ENCODE peak calls at places on chromosomes 2 and 18, in four cellular contexts. One of them, this sample, is unnamed.

GRCh38 chr18:615773-616172 is 19.0 kb downstream of the CLUL1 start:
- DNase-seq in mammary epithelial cell: no peak
- DNase-seq in fibroblast of lung: peak; percentile 10
- DNase-seq in hepatocyte: no peak
- DNase-seq in this sample: no peak

GRCh38 chr2:237441605-237442004 is 27.6 kb upstream of the COL6A3 start:
- DNase-seq in mammary epithelial cell: no peak
- DNase-seq in fibroblast of lung: peak; percentile 88
- DNase-seq in hepatocyte: peak; percentile 21
- DNase-seq in this sample: peak; percentile 89

GRCh38 chr2:203427061-203427460 is 98.9 kb downstream of the ABI2 start:
- DNase-seq in mammary epithelial cell: no peak
- DNase-seq in fibroblast of lung: peak; percentile 50
- DNase-seq in hepatocyte: no peak
- DNase-seq in this sample: peak; percentile 49

GRCh38 chr2:9330639-9331270 is 92.6 kb downstream of the ITGB1BP1 start:
- DNase-seq in mammary epithelial cell: no peak
- DNase-seq in fibroblast of lung: no peak
- DNase-seq in hepatocyte: no peak
- DNase-seq in this sample: no peak

GRCh38 chr2:1246239-1246638 is 167.0 kb upstream of the TPO start:
- DNase-seq in mammary epithelial cell: no peak
- DNase-seq in fibroblast of lung: no peak
- DNase-seq in hepatocyte: no peak
- DNase-seq in this sample: no peak

GRCh38 chr2:231810905-231811304 is 24.7 kb downstream of the COPS7B start:
- DNase-seq in mammary epithelial cell: peak; percentile 55
- DNase-seq in fibroblast of lung: peak; percentile 74
- DNase-seq in hepatocyte: peak; percentile 15
- DNase-seq in this sample: peak; percentile 89

GRCh38 chr2:84971799-84972790 is 1.1 kb downstream of the KCMF1 start:
- DNase-seq in mammary epithelial cell: no peak
- DNase-seq in fibroblast of lung: peak; percentile 51
- DNase-seq in hepatocyte: peak; percentile 64
- DNase-seq in this sample: peak; percentile 42

GRCh38 chr18:38470421-38470820 is 904.8 kb upstream of the CELF4 start:
- DNase-seq in mammary epithelial cell: no peak
- DNase-seq in fibroblast of lung: no peak
- DNase-seq in hepatocyte: no peak
- DNase-seq in this sample: no peak

GRCh38 chr2:17122887-17123501 is 395.2 kb downstream of the RAD51AP2 start:
- DNase-seq in mammary epithelial cell: no peak
- DNase-seq in fibroblast of lung: no peak
- DNase-seq in hepatocyte: no peak
- DNase-seq in this sample: no peak

GRCh38 chr18:41128545-41128944 is 826.5 kb upstream of the PIK3C3 start:
- DNase-seq in mammary epithelial cell: peak; percentile 59
- DNase-seq in fibroblast of lung: peak; percentile 67
- DNase-seq in hepatocyte: no peak
- DNase-seq in this sample: peak; percentile 68

GRCh38 chr2:232117413-232117812 is 155.9 kb downstream of the DIS3L2 start:
- DNase-seq in mammary epithelial cell: no peak
- DNase-seq in fibroblast of lung: no peak
- DNase-seq in hepatocyte: no peak
- DNase-seq in this sample: no peak

GRCh38 chr18:39835303-39836030 is 2119.6 kb upstream of the PIK3C3 start:
- DNase-seq in mammary epithelial cell: peak; percentile 29
- DNase-seq in fibroblast of lung: peak; percentile 31
- DNase-seq in hepatocyte: no peak
- DNase-seq in this sample: peak; percentile 2

GRCh38 chr2:68766378-68766845 is 31.8 kb downstream of the ARHGAP25 start:
- DNase-seq in mammary epithelial cell: peak; percentile 65
- DNase-seq in fibroblast of lung: peak; percentile 71
- DNase-seq in hepatocyte: peak; percentile 66
- DNase-seq in this sample: peak; percentile 73

GRCh38 chr2:36456227-36456788 is 100.7 kb downstream of the CRIM1 start:
- DNase-seq in mammary epithelial cell: peak; percentile 63
- DNase-seq in fibroblast of lung: peak; percentile 75
- DNase-seq in hepatocyte: peak; percentile 23
- DNase-seq in this sample: peak; percentile 81

GRCh38 chr2:237866119-237866621 is 6.7 kb downstream of the RAMP1 start:
- DNase-seq in mammary epithelial cell: no peak
- DNase-seq in fibroblast of lung: peak; percentile 88
- DNase-seq in hepatocyte: peak; percentile 40
- DNase-seq in this sample: peak; percentile 78

GRCh38 chr2:8656160-8656641 is 25.7 kb upstream of the ID2 start:
- DNase-seq in mammary epithelial cell: no peak
- DNase-seq in fibroblast of lung: peak; percentile 74
- DNase-seq in hepatocyte: peak; percentile 50
- DNase-seq in this sample: peak; percentile 80

GRCh38 chr2:204277226-204277625 is 268.0 kb upstream of the PARD3B start:
- DNase-seq in mammary epithelial cell: no peak
- DNase-seq in fibroblast of lung: no peak
- DNase-seq in hepatocyte: no peak
- DNase-seq in this sample: no peak

GRCh38 chr2:88159955-88160415 is 10.2 kb upstream of the THNSL2 start:
- DNase-seq in mammary epithelial cell: peak; percentile 49
- DNase-seq in fibroblast of lung: peak; percentile 45
- DNase-seq in hepatocyte: peak; percentile 87
- DNase-seq in this sample: peak; percentile 67

GRCh38 chr18:45677408-45677807 is 46.6 kb upstream of the SLC14A1 start:
- DNase-seq in mammary epithelial cell: no peak
- DNase-seq in fibroblast of lung: no peak
- DNase-seq in hepatocyte: no peak
- DNase-seq in this sample: no peak

GRCh38 chr2:156339866-156340265 is 7.3 kb upstream of the NR4A2 start:
- DNase-seq in mammary epithelial cell: no peak
- DNase-seq in fibroblast of lung: no peak
- DNase-seq in hepatocyte: no peak
- DNase-seq in this sample: no peak

GRCh38 chr18:4734021-4734420 is 278.9 kb upstream of the DLGAP1 start:
- DNase-seq in mammary epithelial cell: no peak
- DNase-seq in fibroblast of lung: no peak
- DNase-seq in hepatocyte: no peak
- DNase-seq in this sample: no peak

GRCh38 chr2:8680931-8681760 is 710 bp upstream of the ID2 start:
- DNase-seq in mammary epithelial cell: peak; percentile 43
- DNase-seq in fibroblast of lung: peak; percentile 86
- DNase-seq in hepatocyte: peak; percentile 92
- DNase-seq in this sample: peak; percentile 92

GRCh38 chr2:166127217-166128155 is at the start of gene SCN1A:
- DNase-seq in mammary epithelial cell: peak; percentile 9
- DNase-seq in fibroblast of lung: peak; percentile 38
- DNase-seq in hepatocyte: peak; percentile 60
- DNase-seq in this sample: peak; percentile 56

GRCh38 chr2:42044939-42045338 is 2.9 kb upstream of the PKDCC start:
- DNase-seq in mammary epithelial cell: no peak
- DNase-seq in fibroblast of lung: no peak
- DNase-seq in hepatocyte: no peak
- DNase-seq in this sample: no peak

GRCh38 chr2:26710743-26711456 is 18.4 kb downstream of the KCNK3 start:
- DNase-seq in mammary epithelial cell: no peak
- DNase-seq in fibroblast of lung: no peak
- DNase-seq in hepatocyte: no peak
- DNase-seq in this sample: no peak

GRCh38 chr2:55010149-55010591 is 40.1 kb downstream of the RTN4 start:
- DNase-seq in mammary epithelial cell: peak; percentile 85
- DNase-seq in fibroblast of lung: peak; percentile 46
- DNase-seq in hepatocyte: peak; percentile 76
- DNase-seq in this sample: peak; percentile 34

GRCh38 chr2:120679526-120679925 is 56.1 kb upstream of the GLI2 start:
- DNase-seq in mammary epithelial cell: no peak
- DNase-seq in fibroblast of lung: no peak
- DNase-seq in hepatocyte: no peak
- DNase-seq in this sample: no peak

GRCh38 chr18:36769172-36769571 is 59.6 kb downstream of the TPGS2 start:
- DNase-seq in mammary epithelial cell: no peak
- DNase-seq in fibroblast of lung: peak; percentile 59
- DNase-seq in hepatocyte: no peak
- DNase-seq in this sample: peak; percentile 59

GRCh38 chr2:174697267-174697666 is 67.0 kb downstream of the CHRNA1 start:
- DNase-seq in mammary epithelial cell: peak; percentile 40
- DNase-seq in fibroblast of lung: peak; percentile 50
- DNase-seq in hepatocyte: peak; percentile 76
- DNase-seq in this sample: peak; percentile 57

GRCh38 chr2:127626175-127626574 is 19.8 kb upstream of the GPR17 start:
- DNase-seq in mammary epithelial cell: no peak
- DNase-seq in fibroblast of lung: no peak
- DNase-seq in hepatocyte: no peak
- DNase-seq in this sample: no peak

DNA sequence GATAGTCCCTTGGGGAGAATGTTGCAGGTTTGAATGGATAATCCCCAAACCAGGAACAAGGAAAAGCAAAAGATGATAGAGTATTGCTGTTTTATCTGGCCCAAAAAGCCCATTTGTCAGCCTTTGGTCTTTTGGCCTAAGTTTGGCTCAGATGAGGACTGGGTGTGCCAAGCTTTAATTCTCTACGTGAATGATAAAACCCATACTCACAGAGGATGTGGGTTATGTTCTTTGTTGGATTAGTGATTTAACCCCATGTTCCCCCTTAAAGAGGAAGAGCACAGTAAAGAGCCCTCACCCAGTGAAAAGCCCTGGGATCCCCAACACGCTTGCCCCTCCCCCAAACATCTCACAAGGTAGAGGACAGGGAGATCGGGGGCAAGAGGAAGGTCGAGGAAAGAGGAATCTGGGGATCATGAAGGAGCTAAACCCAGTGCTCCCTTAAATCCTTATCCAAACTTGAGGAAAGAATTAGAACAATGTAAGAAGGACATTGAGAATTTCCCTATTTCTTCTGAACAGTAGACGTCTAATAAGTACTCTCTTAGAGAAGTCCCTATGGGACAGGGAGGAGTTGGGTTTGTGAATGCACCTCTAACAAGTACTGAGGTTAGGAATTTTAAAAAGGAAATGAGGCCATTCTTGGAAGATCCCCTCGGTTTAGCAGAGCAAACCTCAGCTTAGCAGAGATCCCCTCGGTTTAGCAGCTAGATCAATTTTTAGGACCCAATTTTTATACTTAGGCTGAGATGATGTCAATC is 105.0 kb downstream of the HIBCH start:
- DNase-seq in mammary epithelial cell: no peak
- DNase-seq in fibroblast of lung: peak; percentile 77
- DNase-seq in hepatocyte: no peak
- DNase-seq in this sample: no peak
- H3K4me2 ChIP-seq in mammary epithelial cell: no peak overlapping the region
- H3K4me2 ChIP-seq in fibroblast of lung: no peak overlapping the region
- H3K4me2 ChIP-seq in hepatocyte: no peak overlapping the region
- H3K4me2 ChIP-seq in this sample: no peak overlapping the region

DNA sequence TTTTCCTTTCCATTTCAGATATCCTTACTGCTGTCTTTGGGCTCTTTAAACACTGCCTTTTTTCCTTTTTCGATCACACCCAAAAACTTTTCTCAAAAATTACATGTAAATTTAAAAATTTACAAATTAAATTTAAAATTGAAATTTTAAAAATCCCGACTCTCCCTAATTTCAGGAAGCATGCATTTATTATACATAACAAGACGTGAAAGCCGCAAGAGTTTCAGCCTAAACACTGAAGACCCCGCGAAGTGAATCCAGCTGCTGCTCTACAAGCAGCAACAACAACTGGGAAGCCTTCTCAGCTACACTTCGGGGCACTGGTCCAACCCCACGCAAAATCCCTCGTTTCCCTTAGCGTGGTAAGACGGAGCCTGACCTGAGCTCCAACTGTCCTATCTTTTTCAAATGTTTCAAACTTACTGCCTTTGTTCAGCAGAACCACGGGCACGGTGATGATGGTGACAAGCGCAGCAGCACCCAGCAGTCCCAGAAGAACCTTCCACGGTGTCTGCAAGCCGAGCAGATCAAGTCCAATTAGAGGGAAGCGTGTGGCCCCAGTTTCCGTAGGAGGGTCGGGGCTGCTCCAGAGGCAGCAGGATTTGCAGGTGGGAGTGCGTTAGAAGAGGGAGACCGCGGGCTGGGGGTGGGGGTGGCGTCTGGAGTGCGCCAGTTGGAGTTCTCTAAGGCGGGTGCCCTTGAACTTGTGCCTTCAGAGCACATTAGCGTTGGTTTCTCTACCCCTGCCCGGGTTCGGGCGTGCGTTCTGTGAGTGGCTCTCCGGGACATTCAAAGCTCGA is 839 bp downstream of the DPP4 start:
- DNase-seq in mammary epithelial cell: no peak
- DNase-seq in fibroblast of lung: no peak
- DNase-seq in hepatocyte: no peak
- DNase-seq in this sample: peak; percentile 22
- H3K4me2 ChIP-seq in mammary epithelial cell: peak overlapping the region; percentile 86
- H3K4me2 ChIP-seq in fibroblast of lung: peak overlapping the region; percentile 91
- H3K4me2 ChIP-seq in hepatocyte: peak overlapping the region; percentile 91
- H3K4me2 ChIP-seq in this sample: peak overlapping the region; percentile 87

DNA sequence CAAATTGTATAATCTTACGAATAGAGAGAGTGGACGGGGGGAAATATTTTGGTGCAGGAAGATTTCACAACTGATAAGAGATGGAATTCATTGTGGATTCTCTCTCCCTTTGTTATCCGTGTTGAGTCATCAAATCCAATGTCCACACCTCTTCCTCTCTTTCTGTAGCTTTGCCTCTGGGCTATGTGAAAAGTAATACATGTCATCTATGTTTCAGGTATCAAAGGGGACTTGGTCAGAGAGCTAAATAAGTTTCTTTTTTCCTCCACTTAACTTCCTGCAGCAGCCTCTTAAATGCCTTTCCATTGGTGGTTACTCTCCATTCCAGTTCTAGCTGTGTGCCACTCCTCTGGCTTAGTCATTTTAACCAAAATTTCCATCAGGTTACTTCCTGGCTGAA is 169.3 kb upstream of the NXPH2 start:
- DNase-seq in mammary epithelial cell: peak; percentile 75
- DNase-seq in fibroblast of lung: peak; percentile 27
- DNase-seq in hepatocyte: no peak
- DNase-seq in this sample: no peak
- H3K4me2 ChIP-seq in mammary epithelial cell: peak overlapping the region; percentile 45
- H3K4me2 ChIP-seq in fibroblast of lung: no peak overlapping the region
- H3K4me2 ChIP-seq in hepatocyte: no peak overlapping the region
- H3K4me2 ChIP-seq in this sample: no peak overlapping the region

DNA sequence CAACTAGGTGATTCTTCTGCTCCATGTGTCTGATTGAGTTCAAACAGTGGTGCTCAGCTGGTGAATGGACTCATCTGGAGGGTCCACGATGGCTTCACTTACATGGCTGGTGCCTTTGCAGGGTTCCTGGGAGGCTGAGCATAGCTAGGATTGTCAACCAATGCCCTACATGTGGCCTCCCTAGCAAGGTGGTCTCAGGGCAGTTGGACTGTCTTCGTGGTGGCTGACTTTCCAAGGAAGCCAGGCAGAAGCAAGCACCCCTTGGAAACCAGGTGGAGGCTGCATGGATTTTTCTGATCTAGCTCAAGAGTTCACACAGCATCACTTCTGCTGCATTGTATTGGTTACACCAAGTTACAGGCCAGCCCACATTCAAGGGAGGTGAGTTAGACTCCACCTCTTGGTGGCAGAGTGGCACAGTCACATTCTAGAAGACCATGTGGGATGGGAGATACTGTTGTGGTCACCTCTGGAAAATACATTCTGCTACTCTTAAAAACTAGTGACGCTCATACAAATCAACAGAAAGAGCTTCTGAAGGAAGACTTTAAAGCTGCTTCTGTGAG is 6.9 kb downstream of the IL1R2 start:
- DNase-seq in mammary epithelial cell: no peak
- DNase-seq in fibroblast of lung: no peak
- DNase-seq in hepatocyte: no peak
- DNase-seq in this sample: no peak
- H3K4me2 ChIP-seq in mammary epithelial cell: no peak overlapping the region
- H3K4me2 ChIP-seq in fibroblast of lung: no peak overlapping the region
- H3K4me2 ChIP-seq in hepatocyte: peak overlapping the region; percentile 60
- H3K4me2 ChIP-seq in this sample: no peak overlapping the region